ENCODE peak calls at places on chromosomes 6 and 20, in four cellular contexts. One of them, this sample, is unnamed.

GRCh38 chr6:150865406-150866146 is at the start of gene MTHFD1L:
- DNase-seq in H9: peak
- DNase-seq in H1: no peak
- DNase-seq in IMR-90: peak
- DNase-seq in this sample: peak

GRCh38 chr6:169172946-169173345 is 80.7 kb downstream of the THBS2 start:
- DNase-seq in H9: no peak
- DNase-seq in IMR-90: no peak
- DNase-seq in H1: no peak
- DNase-seq in this sample: no peak

GRCh38 chr6:108168501-108168979 is 2.7 kb downstream of the NR2E1 start:
- DNase-seq in H1: no peak
- DNase-seq in H9: peak
- DNase-seq in IMR-90: no peak
- DNase-seq in this sample: peak

GRCh38 chr6:6881438-6882267 is 226.1 kb upstream of the RREB1 start:
- DNase-seq in H9: no peak
- DNase-seq in H1: no peak
- DNase-seq in IMR-90: no peak
- DNase-seq in this sample: peak

GRCh38 chr6:69719602-69720193 is 77.1 kb downstream of the LMBRD1 start:
- DNase-seq in IMR-90: peak
- DNase-seq in H1: no peak
- DNase-seq in H9: no peak
- DNase-seq in this sample: peak

GRCh38 chr6:166780284-166780683 is 153.2 kb upstream of the RPS6KA2 start:
- DNase-seq in H1: no peak
- DNase-seq in IMR-90: no peak
- DNase-seq in H9: no peak
- DNase-seq in this sample: no peak

GRCh38 chr20:50690979-50691584 is at the start of gene RIPOR3:
- DNase-seq in IMR-90: no peak
- DNase-seq in H9: peak
- DNase-seq in H1: no peak
- DNase-seq in this sample: peak

GRCh38 chr6:2970753-2971419 is 481 bp downstream of the SERPINB6 start:
- DNase-seq in IMR-90: peak
- DNase-seq in H9: no peak
- DNase-seq in H1: no peak
- DNase-seq in this sample: peak

GRCh38 chr6:20600831-20601230 is 66.6 kb downstream of the CDKAL1 start:
- DNase-seq in H1: no peak
- DNase-seq in IMR-90: no peak
- DNase-seq in H9: no peak
- DNase-seq in this sample: no peak

GRCh38 chr6:152316024-152316423 is 321.1 kb downstream of the SYNE1 start:
- DNase-seq in H9: no peak
- DNase-seq in H1: no peak
- DNase-seq in IMR-90: peak
- DNase-seq in this sample: no peak

GRCh38 chr6:54992789-54993188 is 146.2 kb downstream of the FAM83B start:
- DNase-seq in H9: peak
- DNase-seq in H1: no peak
- DNase-seq in IMR-90: peak
- DNase-seq in this sample: peak

GRCh38 chr6:43698584-43699349 is 11.2 kb upstream of the MRPS18A start:
- DNase-seq in H1: no peak
- DNase-seq in H9: no peak
- DNase-seq in IMR-90: peak
- DNase-seq in this sample: peak

GRCh38 chr6:134676307-134677281 is 273.3 kb downstream of the ALDH8A1 start:
- DNase-seq in H9: no peak
- DNase-seq in IMR-90: peak
- DNase-seq in H1: no peak
- DNase-seq in this sample: peak

GRCh38 chr6:132933085-132933484 is 118.7 kb downstream of the RPS12 start:
- DNase-seq in IMR-90: no peak
- DNase-seq in H1: no peak
- DNase-seq in H9: no peak
- DNase-seq in this sample: no peak

GRCh38 chr20:23782366-23782983 is 31.7 kb upstream of the CST1 start:
- DNase-seq in H1: no peak
- DNase-seq in H9: peak
- DNase-seq in IMR-90: peak
- DNase-seq in this sample: peak

GRCh38 chr20:32457476-32457986 is 99.4 kb downstream of the ASXL1 start:
- DNase-seq in H1: peak
- DNase-seq in H9: peak
- DNase-seq in IMR-90: peak
- DNase-seq in this sample: peak

GRCh38 chr6:128519132-128519930 is 1.1 kb downstream of the PTPRK start:
- DNase-seq in H9: peak
- DNase-seq in H1: no peak
- DNase-seq in IMR-90: peak
- DNase-seq in this sample: peak

GRCh38 chr6:1872649-1873131 is 263.0 kb downstream of the FOXC1 start:
- DNase-seq in H1: no peak
- DNase-seq in IMR-90: peak
- DNase-seq in H9: no peak
- DNase-seq in this sample: peak

GRCh38 chr20:36248836-36249235 is 12.6 kb downstream of the AAR2 start:
- DNase-seq in H9: no peak
- DNase-seq in H1: no peak
- DNase-seq in IMR-90: no peak
- DNase-seq in this sample: no peak

GRCh38 chr6:112176175-112176574 is 78.2 kb downstream of the LAMA4 start:
- DNase-seq in H1: no peak
- DNase-seq in IMR-90: no peak
- DNase-seq in H9: no peak
- DNase-seq in this sample: no peak

GRCh38 chr20:33733654-33734576 is 2.1 kb downstream of the ZNF341 start:
- DNase-seq in IMR-90: peak
- DNase-seq in H9: no peak
- DNase-seq in H1: no peak
- DNase-seq in this sample: peak

GRCh38 chr6:162409986-162410715 is 317.4 kb downstream of the PRKN start:
- DNase-seq in IMR-90: no peak
- DNase-seq in H9: no peak
- DNase-seq in H1: no peak
- DNase-seq in this sample: peak

GRCh38 chr20:59823456-59823855 is 110.0 kb downstream of the SYCP2 start:
- DNase-seq in H9: no peak
- DNase-seq in IMR-90: no peak
- DNase-seq in H1: no peak
- DNase-seq in this sample: no peak

GRCh38 chr6:25927721-25928359 is 2.7 kb downstream of the SLC17A2 start:
- DNase-seq in H1: no peak
- DNase-seq in H9: no peak
- DNase-seq in IMR-90: peak
- DNase-seq in this sample: no peak
- H4K5ac ChIP-seq in H1: no peak
- H4K5ac ChIP-seq in H9: no peak
- H4K5ac ChIP-seq in IMR-90: no peak
- H4K5ac ChIP-seq in this sample: no peak

GRCh38 chr20:53757472-53757913 is 163.9 kb upstream of the ZNF217 start:
- DNase-seq in H9: no peak
- DNase-seq in IMR-90: no peak
- DNase-seq in H1: no peak
- DNase-seq in this sample: no peak
- H4K5ac ChIP-seq in H9: no peak
- H4K5ac ChIP-seq in IMR-90: no peak
- H4K5ac ChIP-seq in H1: no peak
- H4K5ac ChIP-seq in this sample: no peak

GRCh38 chr6:84061613-84062398 is 28.2 kb downstream of the MRAP2 start:
- DNase-seq in H1: no peak
- DNase-seq in IMR-90: no peak
- DNase-seq in H9: no peak
- DNase-seq in this sample: no peak
- H4K5ac ChIP-seq in H1: no peak
- H4K5ac ChIP-seq in IMR-90: no peak
- H4K5ac ChIP-seq in H9: no peak
- H4K5ac ChIP-seq in this sample: no peak

GRCh38 chr6:67201563-67201962 is 1433.5 kb upstream of the ADGRB3 start:
- DNase-seq in IMR-90: no peak
- DNase-seq in H1: no peak
- DNase-seq in H9: no peak
- DNase-seq in this sample: no peak

GRCh38 chr6:67199425-67199824 is 1435.7 kb upstream of the ADGRB3 start:
- DNase-seq in H9: no peak
- DNase-seq in H1: no peak
- DNase-seq in IMR-90: no peak
- DNase-seq in this sample: no peak

GRCh38 chr6:67200626-67201403 is 1434.3 kb upstream of the ADGRB3 start:
- DNase-seq in H1: no peak
- DNase-seq in IMR-90: no peak
- DNase-seq in H9: no peak
- DNase-seq in this sample: no peak
- H4K5ac ChIP-seq in H1: no peak
- H4K5ac ChIP-seq in IMR-90: no peak
- H4K5ac ChIP-seq in H9: no peak
- H4K5ac ChIP-seq in this sample: no peak

GRCh38 chr20:17436664-17437063 is 94.5 kb downstream of the BFSP1 start:
- DNase-seq in IMR-90: no peak
- DNase-seq in H1: no peak
- DNase-seq in H9: no peak
- DNase-seq in this sample: no peak

GRCh38 chr20:17439897-17440296 is 91.3 kb downstream of the BFSP1 start:
- DNase-seq in H1: no peak
- DNase-seq in H9: no peak
- DNase-seq in IMR-90: no peak
- DNase-seq in this sample: peak

GRCh38 chr20:17441745-17442144 is 89.4 kb downstream of the BFSP1 start:
- DNase-seq in IMR-90: no peak
- DNase-seq in H1: no peak
- DNase-seq in H9: no peak
- DNase-seq in this sample: no peak

GRCh38 chr20:17438436-17439039 is 92.6 kb downstream of the BFSP1 start:
- DNase-seq in IMR-90: no peak
- DNase-seq in H1: no peak
- DNase-seq in H9: peak
- DNase-seq in this sample: peak

GRCh38 chr20:17437251-17437650 is 93.9 kb downstream of the BFSP1 start:
- DNase-seq in H1: no peak
- DNase-seq in H9: no peak
- DNase-seq in IMR-90: no peak
- DNase-seq in this sample: no peak
- H4K5ac ChIP-seq in H1: no peak
- H4K5ac ChIP-seq in H9: no peak
- H4K5ac ChIP-seq in IMR-90: no peak
- H4K5ac ChIP-seq in this sample: no peak

GRCh38 chr20:48374986-48375715 is 452.6 kb downstream of the PREX1 start:
- DNase-seq in H1: no peak
- DNase-seq in H9: no peak
- DNase-seq in IMR-90: no peak
- DNase-seq in this sample: no peak

GRCh38 chr20:48366230-48366629 is 461.6 kb downstream of the PREX1 start:
- DNase-seq in H9: no peak
- DNase-seq in H1: no peak
- DNase-seq in IMR-90: no peak
- DNase-seq in this sample: no peak

GRCh38 chr20:48375804-48376203 is 452.0 kb downstream of the PREX1 start:
- DNase-seq in H9: no peak
- DNase-seq in H1: no peak
- DNase-seq in IMR-90: no peak
- DNase-seq in this sample: no peak

GRCh38 chr20:48373555-48373934 is 454.3 kb downstream of the PREX1 start:
- DNase-seq in IMR-90: no peak
- DNase-seq in H9: no peak
- DNase-seq in H1: no peak
- DNase-seq in this sample: no peak

DNA sequence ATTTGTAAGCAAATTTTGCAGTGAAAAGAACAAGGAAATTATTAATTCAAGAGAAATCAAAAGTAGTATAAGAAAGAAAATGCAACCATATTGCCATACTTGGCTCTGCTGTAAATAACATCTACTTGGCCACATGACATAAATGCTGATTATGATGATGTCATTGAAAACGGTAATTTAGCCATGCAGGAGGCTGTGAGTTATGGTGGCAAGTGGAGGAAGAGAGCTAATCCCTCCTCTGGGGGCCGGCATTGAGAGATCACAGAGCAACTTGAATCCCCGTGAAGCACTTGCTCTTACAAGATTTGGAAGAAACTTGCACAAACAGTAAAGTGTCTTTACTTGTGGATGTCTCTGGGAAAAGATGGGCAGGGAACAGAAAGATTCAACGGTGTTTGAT is 456.6 kb downstream of the PREX1 start:
- DNase-seq in IMR-90: no peak
- DNase-seq in H1: no peak
- DNase-seq in H9: no peak
- DNase-seq in this sample: no peak
- H4K5ac ChIP-seq in IMR-90: no peak
- H4K5ac ChIP-seq in H1: no peak
- H4K5ac ChIP-seq in H9: no peak
- H4K5ac ChIP-seq in this sample: no peak

DNA sequence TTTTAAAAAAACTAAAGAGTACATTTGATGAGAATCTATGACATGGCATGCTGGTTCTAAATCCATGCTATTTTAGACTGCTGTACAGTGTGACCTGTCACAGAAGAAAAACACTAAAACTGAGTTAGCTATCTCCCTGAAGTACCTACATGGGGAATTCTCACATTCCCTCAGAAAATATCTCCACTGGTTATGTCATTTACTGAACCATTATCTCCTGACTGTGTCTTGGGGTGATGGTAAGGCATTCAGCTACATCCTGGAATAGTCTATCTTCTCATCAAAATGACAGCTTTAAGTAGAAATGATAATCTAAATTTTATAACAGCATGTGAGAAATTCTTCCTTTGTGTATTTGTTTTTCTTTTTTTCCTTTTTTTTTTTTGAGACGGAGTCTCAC is 172.1 kb upstream of the HTR1E start:
- DNase-seq in H1: no peak
- DNase-seq in H9: no peak
- DNase-seq in IMR-90: no peak
- DNase-seq in this sample: no peak
- H4K5ac ChIP-seq in H1: no peak
- H4K5ac ChIP-seq in H9: no peak
- H4K5ac ChIP-seq in IMR-90: no peak
- H4K5ac ChIP-seq in this sample: no peak

This sample was measured in mesendoderm.